ENCODE peak calls at places on chromosomes 16 and 17, in four cellular contexts. O is progenitor cell of endocrine pancreas; S is stimulated activated CD4-positive, alpha-beta T cell treated with anti-CD3 and anti-CD28 coated beads, Interleukin-2, amount 100 ng/mL, for 24 hours; M is fibroblast of lung. Z is an unnamed sample.
A peak's percentile ranks its signal among the peaks of the same experiment; 100 is the strongest.

GRCh38 chr17:15900871-15901270 is 44.1 kb upstream of the ADORA2B start:
- DNase-seq in M (no peak), S (no peak), O (no peak), Z (no peak)

GRCh38 chr16:66444049-66444481 is 17.0 kb downstream of the BEAN1 start:
- DNase-seq in S (no peak), O (no peak), M (no peak), Z (no peak)

GRCh38 chr17:3859895-3860294 is 13.8 kb upstream of the NCBP3 start:
- DNase-seq in M (no peak), S (no peak), O (no peak), Z (no peak)

GRCh38 chr17:63956296-63956920 is 16.3 kb downstream of the SCN4A start:
- DNase-seq in O (no peak), M (peak; percentile 44), S (no peak), Z (peak; percentile 59)

GRCh38 chr17:75477493-75477862 is 21.0 kb downstream of the TMEM94 start:
- DNase-seq in M (no peak), S (no peak), O (no peak), Z (no peak)

GRCh38 chr16:77868478-77868877 is 80.1 kb downstream of the VAT1L start:
- DNase-seq in M (no peak), O (no peak), S (no peak), Z (no peak)

GRCh38 chr16:88442811-88443576 is 10.1 kb upstream of the ZFPM1 start:
- DNase-seq in M (peak; percentile 48), O (peak; percentile 89), S (peak; percentile 85), Z (peak; percentile 37)

GRCh38 chr16:1137604-1138003 is 15.3 kb upstream of the CACNA1H start:
- DNase-seq in O (no peak), S (no peak), M (peak; percentile 74), Z (no peak)

GRCh38 chr16:64437706-64438329 is 684.0 kb downstream of the CDH11 start:
- DNase-seq in S (no peak), O (no peak), M (no peak), Z (no peak)

GRCh38 chr17:69466905-69467630 is 52.6 kb downstream of the MAP2K6 start:
- DNase-seq in O (no peak), M (peak; percentile 78), S (no peak), Z (no peak)

GRCh38 chr17:58337126-58337599 is 8.6 kb upstream of the TSPOAP1 start:
- DNase-seq in O (no peak), S (peak; percentile 59), M (no peak), Z (no peak)

GRCh38 chr16:9844361-9844760 is 337.9 kb downstream of the GRIN2A start:
- DNase-seq in S (no peak), O (no peak), M (peak; percentile 75), Z (no peak)

GRCh38 chr16:54026456-54026855 is 260.1 kb downstream of the IRX3 start:
- DNase-seq in M (peak; percentile 62), S (no peak), O (no peak), Z (peak; percentile 4)